ENCODE peak calls at places on chromosomes 16 and 17, in six cellular contexts. N is cardiac fibroblast, J is bronchial epithelial cell, B is left lung, L is WERI-Rb-1, Q is pancreas. U is an unnamed sample.

GRCh38 chr17:75031972-75032895 is 14.5 kb downstream of the ATP5PD start:
- DNase-seq in N (peak), J (peak), B (peak), L (peak), Q (peak), U (peak)

GRCh38 chr16:50272111-50272571 is 5.8 kb downstream of the ADCY7 start:
- DNase-seq in N (no peak), J (no peak), B (peak), L (no peak), Q (no peak), U (no peak)

GRCh38 chr16:24309222-24309905 is 53.2 kb downstream of the CACNG3 start:
- DNase-seq in N (peak), J (peak), B (no peak), L (no peak), Q (peak), U (no peak)

GRCh38 chr16:22188595-22189442 is 17.3 kb upstream of the EEF2K start:
- DNase-seq in N (peak), J (peak), B (peak), L (peak), Q (peak), U (peak)

GRCh38 chr17:80416260-80416939 is 1.4 kb downstream of the ENDOV start:
- DNase-seq in N (no peak), J (no peak), B (no peak), L (no peak), Q (no peak), U (no peak)

GRCh38 chr17:61331178-61331577 is 68.5 kb upstream of the TBX2 start:
- DNase-seq in N (no peak), J (no peak), B (no peak), L (no peak), Q (no peak), U (no peak)

GRCh38 chr16:86740817-86741799 is 162.8 kb downstream of the FOXL1 start:
- DNase-seq in N (peak), J (peak), B (no peak), L (peak), Q (no peak), U (no peak)

GRCh38 chr17:52678211-52678610 is 519.7 kb upstream of the CA10 start:
- DNase-seq in N (no peak), J (no peak), B (no peak), L (no peak), Q (no peak), U (no peak)

GRCh38 chr17:72498671-72499210 is 377.9 kb downstream of the SOX9 start:
- DNase-seq in N (no peak), J (no peak), B (no peak), L (no peak), Q (no peak), U (no peak)

GRCh38 chr16:49469323-49469670 is 95.7 kb downstream of the C16orf78 start:
- DNase-seq in N (no peak), J (no peak), B (no peak), L (no peak), Q (no peak), U (no peak)

GRCh38 chr17:17511971-17512858 is 16.0 kb upstream of the RASD1 start:
- DNase-seq in N (peak), J (peak), B (no peak), L (no peak), Q (no peak), U (peak)

GRCh38 chr16:27287051-27287811 is 18.7 kb upstream of the NSMCE1 start:
- DNase-seq in N (no peak), J (no peak), B (no peak), L (no peak), Q (no peak), U (no peak)

GRCh38 chr17:78163881-78164747 is 4.3 kb upstream of the SYNGR2 start:
- DNase-seq in N (no peak), J (no peak), B (no peak), L (no peak), Q (peak), U (peak)

GRCh38 chr16:1991588-1992474 is 2.1 kb downstream of the SYNGR3 start:
- DNase-seq in N (peak), J (peak), B (peak), L (no peak), Q (peak), U (peak)

GRCh38 chr17:38815576-38816193 is 9.4 kb downstream of the CWC25 start:
- DNase-seq in N (peak), J (peak), B (no peak), L (no peak), Q (no peak), U (no peak)

GRCh38 chr16:17251496-17251895 is 219.3 kb downstream of the XYLT1 start:
- DNase-seq in N (no peak), J (no peak), B (no peak), L (no peak), Q (no peak), U (no peak)

GRCh38 chr17:1055231-1055630 is 58.3 kb downstream of the TIMM22 start:
- DNase-seq in N (no peak), J (no peak), B (no peak), L (no peak), Q (no peak), U (no peak)

GRCh38 chr17:40059729-40060475 is 2.9 kb upstream of the THRA start:
- DNase-seq in N (no peak), J (no peak), B (no peak), L (no peak), Q (no peak), U (no peak)

GRCh38 chr16:24541534-24541933 is 2.2 kb downstream of the RBBP6 start:
- DNase-seq in N (no peak), J (no peak), B (no peak), L (no peak), Q (no peak), U (no peak)

DNA sequence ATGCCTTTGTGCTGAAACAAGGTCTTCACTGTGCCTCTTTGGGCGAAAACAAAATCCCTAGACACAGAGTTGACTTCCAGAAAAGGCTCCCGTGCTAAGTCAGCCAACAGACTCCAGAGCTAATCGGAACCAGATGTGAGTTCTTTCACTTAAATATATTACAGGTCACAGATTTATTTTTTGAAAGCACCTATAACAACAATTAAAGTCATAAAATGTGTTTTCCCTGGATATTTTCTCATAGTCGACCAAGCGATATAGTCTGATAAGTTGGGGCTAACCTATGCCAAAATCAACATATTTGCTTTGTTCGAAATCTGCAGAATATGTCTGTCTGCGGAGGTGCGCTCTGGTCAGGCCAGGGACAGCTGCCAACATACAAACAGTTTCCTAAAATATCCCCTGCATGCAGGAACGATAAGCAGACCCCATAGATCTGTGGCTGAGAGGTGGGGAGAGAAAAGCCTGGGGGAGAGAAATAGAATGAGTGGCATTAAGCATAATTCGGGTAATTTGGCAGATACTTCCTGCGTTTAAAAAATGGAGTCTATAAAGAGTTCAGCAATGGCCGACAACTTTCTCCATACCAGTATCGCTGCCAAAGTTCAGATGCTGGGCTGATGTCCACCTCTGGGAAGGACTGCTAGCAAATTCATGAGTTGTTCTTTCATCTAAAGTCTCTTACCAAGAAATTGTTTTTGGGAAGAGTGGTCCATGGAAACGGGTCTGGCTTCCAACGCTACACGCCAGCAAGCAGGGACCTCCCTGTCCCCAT is 50.8 kb upstream of the MYH10 start:
- DNase-seq in N (peak), J (no peak), B (no peak), L (no peak), Q (no peak), U (no peak)
- H3K4me3 ChIP-seq in N (no peak), J (no peak), B (no peak), L (no peak), Q (no peak), U (no peak)

GRCh38 chr17:49997256-49997735 is 2.3 kb upstream of the DLX3 start:
- DNase-seq in N (no peak), J (no peak), B (no peak), L (no peak), Q (no peak), U (no peak)

GRCh38 chr17:49994085-49995054 is 654 bp downstream of the DLX3 start:
- DNase-seq in N (no peak), J (no peak), B (no peak), L (peak), Q (no peak), U (no peak)

GRCh38 chr17:49996495-49997255 is 1.7 kb upstream of the DLX3 start:
- DNase-seq in N (peak), J (no peak), B (no peak), L (peak), Q (peak), U (peak)

GRCh38 chr17:49995055-49995738 is at the start of gene DLX3:
- DNase-seq in N (peak), J (peak), B (peak), L (peak), Q (peak), U (peak)

DNA sequence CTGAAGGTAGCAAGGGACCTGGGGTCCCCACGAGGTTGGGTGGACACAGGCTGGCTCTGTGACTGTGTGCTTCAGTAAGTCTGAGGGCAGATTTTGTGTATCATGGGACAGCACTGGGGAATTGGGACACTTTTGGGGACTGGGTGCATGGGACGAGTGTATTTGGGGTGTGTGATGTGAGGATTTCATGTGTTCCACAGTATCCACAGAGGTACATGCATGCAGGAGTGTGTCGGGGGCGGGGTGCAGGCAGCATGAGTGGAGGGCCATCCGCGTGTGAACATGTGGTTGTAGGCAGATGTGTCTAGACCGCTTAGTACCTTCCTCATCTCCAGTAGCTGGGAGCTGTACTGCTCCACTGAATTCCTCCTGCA is 1.1 kb upstream of the DLX3 start:
- DNase-seq in N (no peak), J (no peak), B (no peak), L (peak), Q (no peak), U (no peak)
- H3K4me3 ChIP-seq in N (no peak), J (no peak), B (no peak), L (no peak), Q (no peak), U (no peak)

GRCh38 chr16:84860383-84860782 is 40.6 kb downstream of the CRISPLD2 start:
- DNase-seq in N (no peak), J (no peak), B (no peak), L (no peak), Q (no peak), U (no peak)

GRCh38 chr16:84863485-84863814 is 43.7 kb downstream of the CRISPLD2 start:
- DNase-seq in N (no peak), J (no peak), B (no peak), L (no peak), Q (no peak), U (no peak)

GRCh38 chr16:84862804-84863484 is 43.2 kb downstream of the CRISPLD2 start:
- DNase-seq in N (peak), J (no peak), B (no peak), L (no peak), Q (no peak), U (no peak)

GRCh38 chr16:84859681-84860080 is 39.9 kb downstream of the CRISPLD2 start:
- DNase-seq in N (no peak), J (no peak), B (no peak), L (no peak), Q (no peak), U (no peak)

GRCh38 chr16:84861671-84862070 is 41.9 kb downstream of the CRISPLD2 start:
- DNase-seq in N (no peak), J (no peak), B (no peak), L (no peak), Q (no peak), U (no peak)
- H3K4me3 ChIP-seq in N (no peak), J (no peak), B (no peak), L (no peak), Q (no peak), U (no peak)

DNA sequence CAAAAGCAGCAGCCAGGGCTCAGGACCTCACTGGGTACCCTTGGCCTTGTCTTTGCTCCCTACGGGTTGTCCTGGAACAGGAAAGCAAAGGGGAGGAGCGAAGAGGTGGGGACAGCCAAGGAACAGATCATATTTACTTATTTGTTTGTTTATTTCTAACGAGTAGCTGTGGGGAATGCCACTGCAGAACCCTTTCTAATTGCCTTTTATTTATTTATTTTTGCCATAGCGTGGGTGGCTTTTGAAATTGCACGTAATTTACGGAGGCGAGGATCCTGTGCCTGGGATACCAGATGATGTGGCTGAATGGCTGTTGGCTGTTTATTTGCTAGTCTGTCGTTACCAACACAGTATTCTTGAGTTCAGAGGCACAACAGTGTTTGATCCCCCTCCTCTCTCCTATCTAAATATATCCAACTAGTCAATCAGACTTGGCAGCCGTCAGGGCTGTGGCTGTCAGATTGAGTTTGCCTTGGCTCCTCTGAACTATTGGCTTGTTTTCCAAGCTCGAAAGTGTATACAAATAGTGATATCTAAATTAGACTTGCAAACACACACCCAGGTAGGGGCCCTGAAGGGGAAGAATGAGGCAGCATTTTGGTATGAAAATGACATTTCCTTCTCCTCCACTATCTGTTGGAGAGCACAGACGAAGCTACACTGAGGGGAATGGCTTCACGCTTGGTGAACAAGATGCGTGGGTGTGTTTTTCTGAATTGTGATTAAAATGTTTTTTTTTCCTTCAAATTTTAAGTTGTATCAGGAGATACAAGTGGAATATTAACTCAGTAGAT is 110.4 kb downstream of the MSI2 start:
- DNase-seq in N (peak), J (no peak), B (no peak), L (no peak), Q (no peak), U (peak)
- H3K4me3 ChIP-seq in N (no peak), J (no peak), B (no peak), L (no peak), Q (no peak), U (no peak)

U was measured in right lobe of liver.